ENCODE peak calls at places on chromosomes 4 and X, in ten cellular contexts. V is fibroblast of lung; T is CD8-positive, alpha-beta memory T cell; J is hepatocyte; U is right lobe of liver; K is ovary; N is left ventricle myocardium inferior; C is mammary epithelial cell; H is stomach; O is pancreas. L is an unnamed sample.

GRCh38 chrX:50747471-50747900 is 66.5 kb downstream of the SHROOM4 start:
- DNase-seq in J (peak; percentile 16), K (no peak), U (no peak), O (no peak), T (no peak), N (no peak), H (no peak), C (peak; percentile 8), V (peak; percentile 19), L (peak; percentile 66)

GRCh38 chr4:171242831-171243230 is 570.4 kb upstream of the GALNTL6 start:
- DNase-seq in H (no peak), C (no peak), J (no peak), O (no peak), U (no peak), K (no peak), V (no peak), T (no peak), N (no peak), L (no peak)

GRCh38 chrX:131841496-131842410 is 181.3 kb upstream of the STK26 start:
- DNase-seq in H (peak; percentile 47), C (peak; percentile 54), T (peak; percentile 45), K (no peak), V (peak; percentile 50), N (no peak), O (no peak), J (peak; percentile 63), U (no peak), L (peak; percentile 69)

GRCh38 chr4:143700420-143701352 is at the start of gene FREM3:
- DNase-seq in T (no peak), C (peak; percentile 10), J (peak; percentile 16), K (no peak), U (peak; percentile 21), N (no peak), V (no peak), O (no peak), H (no peak), L (no peak)

GRCh38 chrX:22109442-22109841 is 77.3 kb downstream of the PHEX start:
- DNase-seq in O (no peak), C (peak; percentile 54), T (no peak), J (no peak), N (no peak), U (no peak), K (no peak), V (peak; percentile 43), H (no peak), L (peak; percentile 28)

GRCh38 chrX:48021026-48021900 is 14.5 kb downstream of the SPACA5 start:
- DNase-seq in U (peak; percentile 61), J (peak; percentile 64), V (peak; percentile 91), H (peak; percentile 70), O (peak; percentile 76), K (peak; percentile 85), N (peak; percentile 80), C (peak; percentile 76), T (peak; percentile 82), L (peak; percentile 86)

GRCh38 chr4:39456946-39457763 is 1.6 kb downstream of the RPL9 start:
- DNase-seq in U (no peak), O (no peak), V (no peak), T (no peak), C (no peak), N (no peak), K (no peak), H (no peak), J (no peak), L (no peak)

GRCh38 chr4:7788687-7789425 is 150.8 kb downstream of the AFAP1 start:
- DNase-seq in V (no peak), C (no peak), K (peak; percentile 23), T (no peak), O (no peak), N (peak; percentile 54), H (no peak), U (no peak), J (no peak), L (no peak)

GRCh38 chr4:99815597-99816011 is 1.0 kb upstream of the DAPP1 start:
- DNase-seq in N (no peak), O (peak; percentile 74), J (peak; percentile 59), U (no peak), V (no peak), K (no peak), C (peak; percentile 100), T (no peak), H (peak; percentile 77), L (no peak)

GRCh38 chr4:182736207-182736606 is 181.0 kb downstream of the DCTD start:
- DNase-seq in O (no peak), C (peak; percentile 84), H (no peak), U (no peak), N (no peak), V (no peak), K (no peak), J (no peak), T (no peak), L (no peak)

GRCh38 chr4:121711263-121712000 is 14.7 kb upstream of the ANXA5 start:
- DNase-seq in J (peak; percentile 92), U (peak; percentile 76), C (peak; percentile 87), O (peak; percentile 53), V (peak; percentile 96), N (peak; percentile 88), K (peak; percentile 92), H (peak; percentile 57), T (no peak), L (peak; percentile 97)

GRCh38 chr4:183444953-183445543 is 612 bp downstream of the CDKN2AIP start:
- DNase-seq in K (no peak), V (peak; percentile 8), H (peak; percentile 46), U (peak; percentile 60), C (no peak), O (no peak), T (no peak), N (peak; percentile 45), J (no peak), L (peak; percentile 34)

GRCh38 chrX:151009582-151009981 is 26.4 kb downstream of the HMGB3 start:
- DNase-seq in J (no peak), K (no peak), T (no peak), N (no peak), O (no peak), V (no peak), H (no peak), C (no peak), U (no peak), L (no peak)

GRCh38 chrX:148298737-148299136 is 201.7 kb upstream of the AFF2 start:
- DNase-seq in V (no peak), H (no peak), J (no peak), T (no peak), N (no peak), K (no peak), U (no peak), C (peak; percentile 59), O (no peak), L (no peak)

GRCh38 chrX:65924938-65925507 is 114.9 kb downstream of the VSIG4 start:
- DNase-seq in N (no peak), V (no peak), O (no peak), C (peak; percentile 75), T (no peak), U (no peak), J (no peak), K (no peak), H (no peak), L (no peak)

GRCh38 chrX:65921363-65921762 is 118.5 kb downstream of the VSIG4 start:
- DNase-seq in J (no peak), C (no peak), K (no peak), V (no peak), N (no peak), T (no peak), O (no peak), U (no peak), H (no peak), L (no peak)

GRCh38 chrX:65925592-65925991 is 114.3 kb downstream of the VSIG4 start:
- DNase-seq in T (no peak), H (no peak), C (no peak), K (no peak), J (no peak), O (no peak), V (no peak), U (no peak), N (no peak), L (no peak)

GRCh38 chrX:65926095-65927019 is 113.5 kb downstream of the VSIG4 start:
- DNase-seq in H (no peak), K (no peak), J (no peak), C (no peak), V (no peak), U (no peak), N (no peak), O (no peak), T (peak; percentile 64), L (no peak)

DNA sequence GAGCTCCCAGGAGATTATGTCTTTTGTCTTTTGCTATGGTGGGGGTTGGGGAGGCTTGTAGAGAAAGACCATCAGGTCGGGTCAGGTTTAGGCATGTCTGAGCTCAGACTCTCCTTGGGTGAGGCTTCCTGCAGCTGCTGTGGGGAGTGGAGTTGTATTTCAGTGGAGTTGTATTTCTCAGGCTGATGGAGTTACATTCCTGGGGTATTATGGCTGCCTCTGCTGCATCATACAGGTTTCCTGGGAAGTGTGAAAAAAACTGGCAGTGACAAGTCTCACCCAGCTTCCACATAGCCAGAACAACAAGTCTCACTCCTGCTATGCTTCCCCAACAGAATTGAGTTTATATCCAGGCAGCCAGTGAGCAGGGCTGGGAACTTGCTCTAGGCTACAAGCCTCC is 119.3 kb downstream of the VSIG4 start:
- DNase-seq in V (no peak), J (no peak), H (no peak), N (no peak), U (no peak), K (no peak), T (no peak), C (peak; percentile 85), O (no peak), L (no peak)
- H3K4me3 ChIP-seq in V (no peak overlapping the region), J (no peak overlapping the region), H (no peak overlapping the region), N (no peak overlapping the region), U (no peak overlapping the region), K (no peak overlapping the region), T (no peak overlapping the region), C (no peak overlapping the region), O (no peak overlapping the region), L (no peak overlapping the region)

GRCh38 chrX:133676344-133677122 is 261.2 kb upstream of the GPC4 start:
- DNase-seq in J (no peak), O (peak; percentile 32), V (no peak), U (no peak), H (peak; percentile 32), K (no peak), T (no peak), N (no peak), C (no peak), L (no peak)
- H3K4me1 ChIP-seq in J (peaks cover 8% of the 10 kb centered on the region), O (peaks cover 27% of the 10 kb centered on the region), V (no peaks in the 10 kb centered on the region), U (no peaks in the 10 kb centered on the region), H (no peaks in the 10 kb centered on the region), K (no peaks in the 10 kb centered on the region), T (no peaks in the 10 kb centered on the region), N (no peaks in the 10 kb centered on the region), C (peaks cover 6% of the 10 kb centered on the region), L (no peaks in the 10 kb centered on the region)

DNA sequence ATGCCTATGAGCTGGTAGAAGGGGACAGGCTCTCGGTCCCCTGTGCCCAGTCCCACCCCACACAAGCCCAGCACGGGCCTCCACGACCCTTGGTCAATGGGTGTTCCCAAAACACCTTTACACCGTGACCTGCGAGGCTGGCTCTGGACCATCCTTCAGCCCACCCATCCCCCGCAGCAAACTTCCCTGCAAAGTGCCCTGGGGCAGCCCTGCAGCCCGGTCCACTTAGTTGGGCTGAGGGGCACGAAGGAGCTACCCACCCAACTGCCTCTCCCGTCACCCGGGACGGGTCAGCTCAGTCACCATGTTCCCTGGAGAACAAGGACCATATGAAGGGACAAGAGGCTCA is 23.4 kb downstream of the WDR1 start:
- DNase-seq in C (no peak), K (no peak), O (no peak), T (no peak), J (no peak), N (no peak), V (no peak), H (no peak), U (no peak), L (no peak)
- H3K4me3 ChIP-seq in C (no peak overlapping the region), K (no peak overlapping the region), O (no peak overlapping the region), T (no peak overlapping the region), J (no peak overlapping the region), N (peak overlapping the region; percentile 41), V (no peak overlapping the region), H (no peak overlapping the region), U (no peak overlapping the region), L (no peak overlapping the region)

GRCh38 chr4:82434949-82435348 is 4.6 kb downstream of the ENOPH1 start:
- DNase-seq in H (no peak), O (no peak), V (no peak), T (no peak), J (no peak), K (no peak), N (no peak), U (no peak), C (no peak), L (no peak)
- H3K4me1 ChIP-seq in H (peaks cover 6% of the 10 kb centered on the region), O (peaks cover 14% of the 10 kb centered on the region), V (no peaks in the 10 kb centered on the region), T (peaks cover 15% of the 10 kb centered on the region), J (no peaks in the 10 kb centered on the region), K (peaks cover 2% of the 10 kb centered on the region), N (peaks cover 23% of the 10 kb centered on the region), U (no peaks in the 10 kb centered on the region), C (peaks cover 42% of the 10 kb centered on the region), L (no peaks in the 10 kb centered on the region)